ENCODE peak calls at places on chromosomes 5 and 9, in six cellular contexts. One of them, this sample, is unnamed.

GRCh38 chr9:116391306-116391900 is 237.8 kb downstream of the PAPPA start:
- DNase-seq in fibroblast of pulmonary artery: peak
- DNase-seq in KBM-7: no peak
- DNase-seq in iris pigment epithelial cell: peak
- DNase-seq in skeletal muscle cell: peak
- DNase-seq in foreskin fibroblast: peak
- DNase-seq in this sample: no peak

GRCh38 chr5:149410721-149411432 is 31.8 kb upstream of the IL17B start:
- DNase-seq in fibroblast of pulmonary artery: no peak
- DNase-seq in KBM-7: no peak
- DNase-seq in iris pigment epithelial cell: no peak
- DNase-seq in skeletal muscle cell: no peak
- DNase-seq in foreskin fibroblast: no peak
- DNase-seq in this sample: no peak

GRCh38 chr5:150599917-150600511 is 40.4 kb upstream of the SYNPO start:
- DNase-seq in fibroblast of pulmonary artery: peak
- DNase-seq in KBM-7: no peak
- DNase-seq in iris pigment epithelial cell: peak
- DNase-seq in skeletal muscle cell: no peak
- DNase-seq in foreskin fibroblast: peak
- DNase-seq in this sample: no peak

GRCh38 chr9:81431662-81432061 is 257.7 kb downstream of the TLE1 start:
- DNase-seq in fibroblast of pulmonary artery: peak
- DNase-seq in KBM-7: no peak
- DNase-seq in iris pigment epithelial cell: peak
- DNase-seq in skeletal muscle cell: peak
- DNase-seq in foreskin fibroblast: peak
- DNase-seq in this sample: no peak

GRCh38 chr5:13659391-13659790 is 285.1 kb downstream of the DNAH5 start:
- DNase-seq in fibroblast of pulmonary artery: peak
- DNase-seq in KBM-7: no peak
- DNase-seq in iris pigment epithelial cell: peak
- DNase-seq in skeletal muscle cell: peak
- DNase-seq in foreskin fibroblast: no peak
- DNase-seq in this sample: no peak

GRCh38 chr5:76690704-76691469 is 25.0 kb upstream of the F2R start:
- DNase-seq in fibroblast of pulmonary artery: peak
- DNase-seq in KBM-7: no peak
- DNase-seq in iris pigment epithelial cell: peak
- DNase-seq in skeletal muscle cell: peak
- DNase-seq in foreskin fibroblast: peak
- DNase-seq in this sample: no peak

GRCh38 chr5:91362935-91363334 is 20.2 kb downstream of the ARRDC3 start:
- DNase-seq in fibroblast of pulmonary artery: no peak
- DNase-seq in KBM-7: no peak
- DNase-seq in iris pigment epithelial cell: no peak
- DNase-seq in skeletal muscle cell: no peak
- DNase-seq in foreskin fibroblast: no peak
- DNase-seq in this sample: no peak

GRCh38 chr5:40945111-40945510 is 35.8 kb downstream of the C7 start:
- DNase-seq in fibroblast of pulmonary artery: no peak
- DNase-seq in KBM-7: no peak
- DNase-seq in iris pigment epithelial cell: no peak
- DNase-seq in skeletal muscle cell: no peak
- DNase-seq in foreskin fibroblast: no peak
- DNase-seq in this sample: no peak

GRCh38 chr9:112861155-112861554 is 29.5 kb downstream of the SLC46A2 start:
- DNase-seq in fibroblast of pulmonary artery: no peak
- DNase-seq in KBM-7: peak
- DNase-seq in iris pigment epithelial cell: no peak
- DNase-seq in skeletal muscle cell: no peak
- DNase-seq in foreskin fibroblast: no peak
- DNase-seq in this sample: peak

GRCh38 chr5:130529716-130530485 is 625.6 kb downstream of the CHSY3 start:
- DNase-seq in fibroblast of pulmonary artery: no peak
- DNase-seq in KBM-7: no peak
- DNase-seq in iris pigment epithelial cell: no peak
- DNase-seq in skeletal muscle cell: no peak
- DNase-seq in foreskin fibroblast: no peak
- DNase-seq in this sample: no peak

GRCh38 chr5:31990296-31990695 is 183.8 kb downstream of the GOLPH3 start:
- DNase-seq in fibroblast of pulmonary artery: no peak
- DNase-seq in KBM-7: no peak
- DNase-seq in iris pigment epithelial cell: no peak
- DNase-seq in skeletal muscle cell: peak
- DNase-seq in foreskin fibroblast: peak
- DNase-seq in this sample: no peak

GRCh38 chr5:154663424-154663823 is 91.8 kb upstream of the LARP1 start:
- DNase-seq in fibroblast of pulmonary artery: no peak
- DNase-seq in KBM-7: no peak
- DNase-seq in iris pigment epithelial cell: no peak
- DNase-seq in skeletal muscle cell: no peak
- DNase-seq in foreskin fibroblast: no peak
- DNase-seq in this sample: no peak

GRCh38 chr9:121783523-121784507 is 132.4 kb downstream of the DAB2IP start:
- DNase-seq in fibroblast of pulmonary artery: no peak
- DNase-seq in KBM-7: peak
- DNase-seq in iris pigment epithelial cell: no peak
- DNase-seq in skeletal muscle cell: no peak
- DNase-seq in foreskin fibroblast: no peak
- DNase-seq in this sample: no peak

GRCh38 chr5:165579911-165580310 is 2074.5 kb downstream of the MAT2B start:
- DNase-seq in fibroblast of pulmonary artery: no peak
- DNase-seq in KBM-7: no peak
- DNase-seq in iris pigment epithelial cell: peak
- DNase-seq in skeletal muscle cell: no peak
- DNase-seq in foreskin fibroblast: no peak
- DNase-seq in this sample: no peak

GRCh38 chr9:9752722-9753121 is 860.1 kb downstream of the PTPRD start:
- DNase-seq in fibroblast of pulmonary artery: no peak
- DNase-seq in KBM-7: no peak
- DNase-seq in iris pigment epithelial cell: no peak
- DNase-seq in skeletal muscle cell: no peak
- DNase-seq in foreskin fibroblast: peak
- DNase-seq in this sample: peak

GRCh38 chr5:180598316-180598701 is 7.0 kb upstream of the SCGB3A1 start:
- DNase-seq in fibroblast of pulmonary artery: no peak
- DNase-seq in KBM-7: no peak
- DNase-seq in iris pigment epithelial cell: no peak
- DNase-seq in skeletal muscle cell: no peak
- DNase-seq in foreskin fibroblast: no peak
- DNase-seq in this sample: no peak

GRCh38 chr5:1488882-1489680 is 34.7 kb downstream of the LPCAT1 start:
- DNase-seq in fibroblast of pulmonary artery: peak
- DNase-seq in KBM-7: no peak
- DNase-seq in iris pigment epithelial cell: peak
- DNase-seq in skeletal muscle cell: peak
- DNase-seq in foreskin fibroblast: peak
- DNase-seq in this sample: no peak

GRCh38 chr9:127089639-127090081 is 32.8 kb downstream of the ANGPTL2 start:
- DNase-seq in fibroblast of pulmonary artery: no peak
- DNase-seq in KBM-7: no peak
- DNase-seq in iris pigment epithelial cell: no peak
- DNase-seq in skeletal muscle cell: no peak
- DNase-seq in foreskin fibroblast: no peak
- DNase-seq in this sample: no peak

GRCh38 chr5:8457187-8458037 is 588.5 kb downstream of the MTRR start:
- DNase-seq in fibroblast of pulmonary artery: peak
- DNase-seq in KBM-7: no peak
- DNase-seq in iris pigment epithelial cell: peak
- DNase-seq in skeletal muscle cell: peak
- DNase-seq in foreskin fibroblast: peak
- DNase-seq in this sample: no peak

GRCh38 chr9:117334101-117334500 is 80.8 kb downstream of the ASTN2 start:
- DNase-seq in fibroblast of pulmonary artery: no peak
- DNase-seq in KBM-7: no peak
- DNase-seq in iris pigment epithelial cell: no peak
- DNase-seq in skeletal muscle cell: no peak
- DNase-seq in foreskin fibroblast: no peak
- DNase-seq in this sample: no peak

GRCh38 chr9:13665418-13666066 is 386.1 kb upstream of the MPDZ start:
- DNase-seq in fibroblast of pulmonary artery: peak
- DNase-seq in KBM-7: peak
- DNase-seq in iris pigment epithelial cell: peak
- DNase-seq in skeletal muscle cell: peak
- DNase-seq in foreskin fibroblast: peak
- DNase-seq in this sample: no peak

GRCh38 chr5:147509710-147510651 is at the start of gene DPYSL3:
- DNase-seq in fibroblast of pulmonary artery: peak
- DNase-seq in KBM-7: no peak
- DNase-seq in iris pigment epithelial cell: peak
- DNase-seq in skeletal muscle cell: no peak
- DNase-seq in foreskin fibroblast: peak
- DNase-seq in this sample: no peak

GRCh38 chr5:166188482-166188881 is 2103.0 kb upstream of the WWC1 start:
- DNase-seq in fibroblast of pulmonary artery: no peak
- DNase-seq in KBM-7: no peak
- DNase-seq in iris pigment epithelial cell: no peak
- DNase-seq in skeletal muscle cell: no peak
- DNase-seq in foreskin fibroblast: no peak
- DNase-seq in this sample: no peak

GRCh38 chr5:112356178-112356956 is 62.7 kb downstream of the EPB41L4A start:
- DNase-seq in fibroblast of pulmonary artery: no peak
- DNase-seq in KBM-7: no peak
- DNase-seq in iris pigment epithelial cell: no peak
- DNase-seq in skeletal muscle cell: no peak
- DNase-seq in foreskin fibroblast: no peak
- DNase-seq in this sample: no peak

GRCh38 chr5:17282283-17283120 is 65.1 kb downstream of the BASP1 start:
- DNase-seq in fibroblast of pulmonary artery: no peak
- DNase-seq in KBM-7: peak
- DNase-seq in iris pigment epithelial cell: no peak
- DNase-seq in skeletal muscle cell: no peak
- DNase-seq in foreskin fibroblast: no peak
- DNase-seq in this sample: peak

GRCh38 chr5:16596541-16596940 is 20.3 kb downstream of the RETREG1 start:
- DNase-seq in fibroblast of pulmonary artery: no peak
- DNase-seq in KBM-7: no peak
- DNase-seq in iris pigment epithelial cell: peak
- DNase-seq in skeletal muscle cell: no peak
- DNase-seq in foreskin fibroblast: peak
- DNase-seq in this sample: no peak

This sample was measured in Karpas-422.